ENCODE peak calls at places on chromosome 21, in four cellular contexts. B, L, X and F are unnamed samples.
A peak's percentile ranks its signal among the peaks of the same experiment; 100 is the strongest.

GRCh38 chr21:15514073-15514946 is 215.5 kb upstream of the USP25 start:
- DNase-seq in L (peak; percentile 45), X (no peak), B (no peak), F (no peak)

GRCh38 chr21:18832950-18833349 is 429.4 kb upstream of the TMPRSS15 start:
- DNase-seq in B (peak; percentile 0), X (no peak), L (no peak), F (no peak)

GRCh38 chr21:28858424-28858823 is 134.3 kb downstream of the LTN1 start:
- DNase-seq in X (no peak), B (no peak), L (no peak), F (no peak)

GRCh38 chr21:15221799-15222386 is 157.1 kb upstream of the NRIP1 start:
- DNase-seq in B (peak; percentile 92), X (no peak), L (no peak), F (peak; percentile 65)

GRCh38 chr21:30129246-30129645 is 37.4 kb downstream of the CLDN17 start:
- DNase-seq in B (no peak), L (no peak), X (no peak), F (no peak)

GRCh38 chr21:17667256-17667655 is 54.6 kb upstream of the BTG3 start:
- DNase-seq in L (no peak), B (no peak), X (no peak), F (no peak)

GRCh38 chr21:41054206-41054605 is 113.8 kb upstream of the BACE2 start:
- DNase-seq in L (no peak), X (no peak), B (no peak), F (no peak)

GRCh38 chr21:15978158-15978805 is 248.5 kb downstream of the USP25 start:
- DNase-seq in X (no peak), B (no peak), L (no peak), F (peak; percentile 6)

GRCh38 chr21:46385846-46386725 is 62.1 kb downstream of the PCNT start:
- DNase-seq in L (no peak), B (no peak), X (no peak), F (no peak)

GRCh38 chr21:27759091-27759659 is 792.3 kb upstream of the ADAMTS5 start:
- DNase-seq in X (no peak), B (no peak), L (no peak), F (no peak)

GRCh38 chr21:30620080-30620479 is 347 bp upstream of the KRTAP20-4 start:
- DNase-seq in X (no peak), L (no peak), B (no peak), F (no peak)

GRCh38 chr21:15062566-15062965 is 2.2 kb downstream of the NRIP1 start:
- DNase-seq in L (no peak), X (peak; percentile 15), B (peak; percentile 35), F (no peak)

GRCh38 chr21:34967509-34968289 is 81.4 kb downstream of the RUNX1 start:
- DNase-seq in L (no peak), B (no peak), X (peak; percentile 37), F (peak; percentile 35)

GRCh38 chr21:29152936-29153335 is 22.5 kb downstream of the MAP3K7CL start:
- DNase-seq in X (no peak), B (no peak), L (no peak), F (no peak)

GRCh38 chr21:36747114-36747814 is 48.3 kb downstream of the SIM2 start:
- DNase-seq in B (no peak), X (peak; percentile 91), L (no peak), F (no peak)

GRCh38 chr21:36948686-36949085 is 17.8 kb downstream of the HLCS start:
- DNase-seq in L (no peak), B (no peak), X (no peak), F (peak; percentile 39)

GRCh38 chr21:42248783-42249597 is 30.1 kb downstream of the ABCG1 start:
- DNase-seq in L (peak; percentile 76), B (no peak), X (no peak), F (no peak)
- TF ChIP-seq ELK1 in L (no peak), B (no peak), X (no peak), F (no peak)

GRCh38 chr21:32093758-32094463 is 184.9 kb downstream of the MIS18A start:
- DNase-seq in X (no peak), L (no peak), B (no peak), F (no peak)

GRCh38 chr21:32094792-32095191 is 184.1 kb downstream of the MIS18A start:
- DNase-seq in B (peak; percentile 30), L (no peak), X (no peak), F (peak; percentile 46)

GRCh38 chr21:32099812-32100416 is 178.9 kb downstream of the MIS18A start:
- DNase-seq in B (peak; percentile 2), L (no peak), X (no peak), F (peak; percentile 24)

GRCh38 chr21:32101206-32101763 is 177.6 kb downstream of the MIS18A start:
- DNase-seq in X (no peak), L (no peak), B (no peak), F (no peak)

DNA sequence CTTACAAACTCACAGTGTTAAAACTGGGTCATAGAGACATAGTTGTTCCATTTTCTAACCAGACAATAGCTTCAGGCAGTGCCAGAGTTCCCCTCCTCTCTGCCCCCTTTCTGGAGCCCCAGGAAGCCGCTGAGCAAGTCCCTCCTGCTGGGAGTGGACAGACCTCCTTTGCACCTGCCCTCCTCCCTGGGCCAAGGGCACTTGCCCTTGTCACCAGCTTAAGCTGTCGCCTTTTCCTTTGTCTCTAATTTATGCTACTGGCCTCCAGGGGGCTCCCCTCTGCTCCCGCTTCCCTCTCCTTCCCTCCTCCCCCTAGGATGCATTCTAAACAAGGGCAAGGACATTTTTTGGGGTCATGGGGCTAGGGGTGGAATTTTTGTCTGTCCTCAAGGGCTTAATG is 182.4 kb downstream of the MIS18A start:
- DNase-seq in B (peak; percentile 18), L (no peak), X (peak; percentile 52), F (no peak)
- TF ChIP-seq ELK1 in B (no peak), L (no peak), X (no peak), F (no peak)

GRCh38 chr21:39063517-39063916 is 119.7 kb downstream of the PSMG1 start:
- DNase-seq in L (no peak), X (no peak), B (no peak), F (no peak)

GRCh38 chr21:39057121-39057520 is 126.1 kb downstream of the PSMG1 start:
- DNase-seq in B (no peak), L (no peak), X (no peak), F (no peak)

GRCh38 chr21:39061766-39062165 is 121.5 kb downstream of the PSMG1 start:
- DNase-seq in L (no peak), X (no peak), B (no peak), F (no peak)

GRCh38 chr21:39062196-39062900 is 120.9 kb downstream of the PSMG1 start:
- DNase-seq in L (no peak), X (no peak), B (no peak), F (no peak)

DNA sequence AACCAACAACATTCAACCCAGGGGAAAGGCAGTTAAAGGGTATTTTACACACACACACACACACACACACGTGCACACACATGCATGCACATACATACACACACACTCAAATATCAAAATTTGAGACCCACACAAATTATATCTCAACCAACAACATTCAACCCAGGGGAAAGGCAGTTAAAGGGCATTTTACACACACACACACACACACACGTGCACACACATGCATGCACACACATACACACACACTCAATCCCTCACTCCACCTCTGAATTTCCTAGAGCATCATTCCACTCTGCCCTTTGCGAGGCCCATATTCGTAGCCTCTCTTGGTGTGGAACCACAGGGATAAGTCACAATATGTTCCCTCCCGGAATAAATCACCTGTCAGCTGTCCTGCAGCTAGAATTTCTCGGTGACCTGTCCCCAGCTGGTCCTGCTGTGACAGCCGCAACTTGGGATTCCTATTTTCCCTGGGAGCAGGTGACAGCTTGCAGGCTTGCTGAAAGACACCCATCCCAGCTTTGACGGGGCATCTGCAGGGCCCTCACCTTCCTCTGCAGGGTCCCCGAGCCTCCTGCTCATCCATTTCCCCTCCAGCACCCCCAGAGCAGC is 122.7 kb downstream of the PSMG1 start:
- DNase-seq in L (no peak), X (no peak), B (no peak), F (no peak)
- TF ChIP-seq ELK1 in L (no peak), X (no peak), B (no peak), F (no peak)

GRCh38 chr21:45371649-45372048 is 33.3 kb upstream of the COL18A1 start:
- DNase-seq in B (no peak), X (no peak), L (no peak), F (no peak)

GRCh38 chr21:45367402-45368351 is 37.3 kb upstream of the COL18A1 start:
- DNase-seq in L (no peak), X (no peak), B (no peak), F (no peak)

GRCh38 chr21:45372732-45373355 is 32.1 kb upstream of the COL18A1 start:
- DNase-seq in B (no peak), L (no peak), X (no peak), F (peak; percentile 22)

GRCh38 chr21:45371092-45371491 is 33.9 kb upstream of the COL18A1 start:
- DNase-seq in X (no peak), B (no peak), L (no peak), F (no peak)

GRCh38 chr21:45370575-45370974 is 34.4 kb upstream of the COL18A1 start:
- DNase-seq in B (no peak), X (no peak), L (no peak), F (no peak)
- TF ChIP-seq ELK1 in B (no peak), X (no peak), L (no peak), F (no peak)

DNA sequence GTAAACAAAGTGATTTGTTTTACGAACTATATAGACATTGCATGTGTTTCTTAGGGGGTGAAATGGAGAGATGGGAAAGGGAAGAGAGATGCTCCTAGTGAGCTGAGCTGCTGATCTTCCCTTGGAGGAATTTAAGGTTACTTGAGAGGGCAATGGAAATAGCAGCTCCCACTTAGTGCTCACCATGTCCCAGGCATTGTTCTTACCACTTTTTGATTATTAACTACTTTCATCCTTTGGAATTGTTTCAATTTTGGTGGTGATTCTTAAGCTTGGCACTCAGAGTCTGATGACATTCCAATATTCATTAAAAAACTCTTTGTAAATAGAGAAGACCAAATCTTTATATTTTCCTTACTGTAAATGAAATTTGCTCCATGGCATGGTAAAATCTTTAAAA is 124.9 kb downstream of the ITSN1 start:
- DNase-seq in L (no peak), X (no peak), B (no peak), F (peak; percentile 46)
- TF ChIP-seq ELK1 in L (no peak), X (no peak), B (no peak), F (no peak)

DNA sequence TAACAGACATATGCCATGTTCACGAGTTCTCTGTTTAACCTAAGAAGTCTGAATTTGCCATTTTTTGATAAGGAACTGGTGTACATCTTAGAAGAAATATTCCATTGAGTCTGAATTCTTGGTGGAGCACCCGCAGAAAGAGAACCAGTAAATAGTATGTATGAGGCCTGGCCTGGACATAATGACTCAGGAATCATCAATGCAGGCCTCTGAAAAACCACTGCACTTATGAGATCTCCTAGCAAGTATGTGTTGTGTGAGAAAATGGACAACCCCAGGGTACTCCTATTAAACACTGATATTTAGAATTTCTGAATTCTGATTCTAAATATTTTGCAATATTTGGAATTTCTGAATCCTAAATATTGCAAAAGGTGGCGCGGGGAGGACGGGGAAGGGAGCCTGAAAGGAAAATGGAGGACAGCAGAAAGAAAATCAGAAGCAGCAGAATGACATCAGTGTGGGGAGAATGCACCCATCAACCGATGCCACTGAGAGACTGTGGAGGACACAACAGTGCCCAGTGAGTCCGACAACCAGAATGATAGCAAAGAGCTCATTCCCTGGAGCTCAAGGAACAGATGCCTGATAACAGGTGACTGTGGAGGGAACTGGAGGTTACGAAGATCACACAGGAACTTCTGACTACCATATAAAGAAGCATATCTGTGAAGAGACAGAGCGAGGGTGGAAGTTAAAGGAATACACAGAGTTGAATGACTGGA is 97.5 kb downstream of the APP start:
- DNase-seq in L (no peak), B (no peak), X (no peak), F (peak; percentile 87)
- TF ChIP-seq ELK1 in L (no peak), B (no peak), X (no peak), F (no peak)

GRCh38 chr21:45309069-45309521 is 21.4 kb upstream of the POFUT2 start:
- DNase-seq in L (no peak), X (peak; percentile 82), B (peak; percentile 55), F (peak; percentile 64)
- TF ChIP-seq ELK1 in L (no peak), X (no peak), B (no peak), F (no peak)